ENCODE peak calls at places on chromosomes 16 and 17, in five cellular contexts. One of them, this sample, is unnamed.

GRCh38 chr16:49937886-49938285 is 82.0 kb upstream of the ZNF423 start:
- DNase-seq in progenitor cell of endocrine pancreas: no peak
- DNase-seq in fibroblast of villous mesenchyme: no peak
- DNase-seq in Panc1: no peak
- DNase-seq in GM12865: no peak
- DNase-seq in this sample: no peak

GRCh38 chr16:77457046-77457445 is 22.2 kb upstream of the ADAMTS18 start:
- DNase-seq in progenitor cell of endocrine pancreas: no peak
- DNase-seq in fibroblast of villous mesenchyme: no peak
- DNase-seq in Panc1: no peak
- DNase-seq in GM12865: no peak
- DNase-seq in this sample: no peak

GRCh38 chr17:57553525-57553924 is 191.6 kb downstream of the CCDC182 start:
- DNase-seq in progenitor cell of endocrine pancreas: no peak
- DNase-seq in fibroblast of villous mesenchyme: peak; percentile 91
- DNase-seq in Panc1: no peak
- DNase-seq in GM12865: no peak
- DNase-seq in this sample: no peak

GRCh38 chr17:57284984-57285646 is 28.8 kb downstream of the MSI2 start:
- DNase-seq in progenitor cell of endocrine pancreas: no peak
- DNase-seq in fibroblast of villous mesenchyme: no peak
- DNase-seq in Panc1: no peak
- DNase-seq in GM12865: peak; percentile 63
- DNase-seq in this sample: peak; percentile 58

GRCh38 chr17:16419929-16420271 is 4.5 kb downstream of the TRPV2 start:
- DNase-seq in progenitor cell of endocrine pancreas: no peak
- DNase-seq in fibroblast of villous mesenchyme: peak; percentile 84
- DNase-seq in Panc1: no peak
- DNase-seq in GM12865: peak; percentile 71
- DNase-seq in this sample: peak; percentile 18

GRCh38 chr17:80796430-80796861 is 195.2 kb upstream of the CHMP6 start:
- DNase-seq in progenitor cell of endocrine pancreas: no peak
- DNase-seq in fibroblast of villous mesenchyme: no peak
- DNase-seq in Panc1: no peak
- DNase-seq in GM12865: no peak
- DNase-seq in this sample: no peak

GRCh38 chr16:53282975-53283946 is 151.0 kb upstream of the RBL2 start:
- DNase-seq in progenitor cell of endocrine pancreas: no peak
- DNase-seq in fibroblast of villous mesenchyme: peak; percentile 44
- DNase-seq in Panc1: peak; percentile 13
- DNase-seq in GM12865: peak; percentile 20
- DNase-seq in this sample: no peak

GRCh38 chr17:77622627-77623026 is 335.9 kb upstream of the TNRC6C start:
- DNase-seq in progenitor cell of endocrine pancreas: no peak
- DNase-seq in fibroblast of villous mesenchyme: no peak
- DNase-seq in Panc1: no peak
- DNase-seq in GM12865: no peak
- DNase-seq in this sample: no peak

GRCh38 chr17:29575511-29576213 is 7.2 kb downstream of the TP53I13 start:
- DNase-seq in progenitor cell of endocrine pancreas: no peak
- DNase-seq in fibroblast of villous mesenchyme: no peak
- DNase-seq in Panc1: no peak
- DNase-seq in GM12865: no peak
- DNase-seq in this sample: no peak

GRCh38 chr17:16352838-16353701 is at the start of gene CENPV:
- DNase-seq in progenitor cell of endocrine pancreas: peak; percentile 63
- DNase-seq in fibroblast of villous mesenchyme: peak; percentile 40
- DNase-seq in Panc1: no peak
- DNase-seq in GM12865: peak; percentile 76
- DNase-seq in this sample: peak; percentile 88

GRCh38 chr16:25256821-25257503 is 683 bp downstream of the ZKSCAN2 start:
- DNase-seq in progenitor cell of endocrine pancreas: peak; percentile 13
- DNase-seq in fibroblast of villous mesenchyme: peak; percentile 10
- DNase-seq in Panc1: peak; percentile 27
- DNase-seq in GM12865: no peak
- DNase-seq in this sample: peak; percentile 28
- TF ChIP-seq CTCF in progenitor cell of endocrine pancreas: peak; percentile 33
- TF ChIP-seq CTCF in fibroblast of villous mesenchyme: peak; percentile 12
- TF ChIP-seq CTCF in Panc1: no peak
- TF ChIP-seq CTCF in GM12865: no peak
- TF ChIP-seq CTCF in this sample: no peak

GRCh38 chr16:80319181-80319580 is 221.6 kb upstream of the DYNLRB2 start:
- DNase-seq in progenitor cell of endocrine pancreas: no peak
- DNase-seq in fibroblast of villous mesenchyme: no peak
- DNase-seq in Panc1: no peak
- DNase-seq in GM12865: peak; percentile 15
- DNase-seq in this sample: no peak
- TF ChIP-seq CTCF in progenitor cell of endocrine pancreas: no peak
- TF ChIP-seq CTCF in fibroblast of villous mesenchyme: peak; percentile 12
- TF ChIP-seq CTCF in Panc1: no peak
- TF ChIP-seq CTCF in GM12865: peak; percentile 14
- TF ChIP-seq CTCF in this sample: no peak

DNA sequence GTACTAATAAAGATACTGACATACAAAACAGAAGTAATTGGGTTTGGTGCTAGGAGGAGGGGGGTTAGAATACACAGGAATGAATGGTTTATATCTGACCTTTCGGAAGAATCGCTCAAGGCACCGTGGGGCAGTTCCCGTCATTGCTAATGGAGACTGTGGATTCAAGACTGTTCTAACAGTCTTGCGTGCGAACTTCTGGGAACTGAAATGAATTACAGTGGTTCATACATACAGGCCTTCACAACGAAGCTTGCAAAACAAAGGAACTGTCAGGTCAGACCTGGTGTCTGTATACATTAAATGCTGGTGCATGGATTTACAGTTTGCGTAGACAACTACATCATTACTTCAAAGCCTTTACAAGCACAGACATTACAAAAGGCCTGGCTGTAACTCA is 983.9 kb downstream of the CDH11 start:
- DNase-seq in progenitor cell of endocrine pancreas: no peak
- DNase-seq in fibroblast of villous mesenchyme: no peak
- DNase-seq in Panc1: no peak
- DNase-seq in GM12865: no peak
- DNase-seq in this sample: no peak
- TF ChIP-seq CTCF in progenitor cell of endocrine pancreas: no peak
- TF ChIP-seq CTCF in fibroblast of villous mesenchyme: no peak
- TF ChIP-seq CTCF in Panc1: no peak
- TF ChIP-seq CTCF in GM12865: no peak
- TF ChIP-seq CTCF in this sample: no peak

GRCh38 chr16:46914556-46915201 is 30.5 kb downstream of the GPT2 start:
- DNase-seq in progenitor cell of endocrine pancreas: no peak
- DNase-seq in fibroblast of villous mesenchyme: no peak
- DNase-seq in Panc1: no peak
- DNase-seq in GM12865: no peak
- DNase-seq in this sample: no peak

GRCh38 chr16:46911038-46911437 is 26.9 kb downstream of the GPT2 start:
- DNase-seq in progenitor cell of endocrine pancreas: no peak
- DNase-seq in fibroblast of villous mesenchyme: no peak
- DNase-seq in Panc1: no peak
- DNase-seq in GM12865: peak; percentile 61
- DNase-seq in this sample: peak; percentile 71

GRCh38 chr16:46915483-46916025 is 31.4 kb downstream of the GPT2 start:
- DNase-seq in progenitor cell of endocrine pancreas: no peak
- DNase-seq in fibroblast of villous mesenchyme: no peak
- DNase-seq in Panc1: no peak
- DNase-seq in GM12865: no peak
- DNase-seq in this sample: no peak

GRCh38 chr16:46908540-46909372 is 24.6 kb downstream of the GPT2 start:
- DNase-seq in progenitor cell of endocrine pancreas: peak; percentile 66
- DNase-seq in fibroblast of villous mesenchyme: peak; percentile 73
- DNase-seq in Panc1: peak; percentile 27
- DNase-seq in GM12865: peak; percentile 73
- DNase-seq in this sample: peak; percentile 62

GRCh38 chr16:46911650-46912049 is 27.5 kb downstream of the GPT2 start:
- DNase-seq in progenitor cell of endocrine pancreas: no peak
- DNase-seq in fibroblast of villous mesenchyme: no peak
- DNase-seq in Panc1: no peak
- DNase-seq in GM12865: no peak
- DNase-seq in this sample: no peak
- TF ChIP-seq CTCF in progenitor cell of endocrine pancreas: no peak
- TF ChIP-seq CTCF in fibroblast of villous mesenchyme: no peak
- TF ChIP-seq CTCF in Panc1: no peak
- TF ChIP-seq CTCF in GM12865: no peak
- TF ChIP-seq CTCF in this sample: no peak

DNA sequence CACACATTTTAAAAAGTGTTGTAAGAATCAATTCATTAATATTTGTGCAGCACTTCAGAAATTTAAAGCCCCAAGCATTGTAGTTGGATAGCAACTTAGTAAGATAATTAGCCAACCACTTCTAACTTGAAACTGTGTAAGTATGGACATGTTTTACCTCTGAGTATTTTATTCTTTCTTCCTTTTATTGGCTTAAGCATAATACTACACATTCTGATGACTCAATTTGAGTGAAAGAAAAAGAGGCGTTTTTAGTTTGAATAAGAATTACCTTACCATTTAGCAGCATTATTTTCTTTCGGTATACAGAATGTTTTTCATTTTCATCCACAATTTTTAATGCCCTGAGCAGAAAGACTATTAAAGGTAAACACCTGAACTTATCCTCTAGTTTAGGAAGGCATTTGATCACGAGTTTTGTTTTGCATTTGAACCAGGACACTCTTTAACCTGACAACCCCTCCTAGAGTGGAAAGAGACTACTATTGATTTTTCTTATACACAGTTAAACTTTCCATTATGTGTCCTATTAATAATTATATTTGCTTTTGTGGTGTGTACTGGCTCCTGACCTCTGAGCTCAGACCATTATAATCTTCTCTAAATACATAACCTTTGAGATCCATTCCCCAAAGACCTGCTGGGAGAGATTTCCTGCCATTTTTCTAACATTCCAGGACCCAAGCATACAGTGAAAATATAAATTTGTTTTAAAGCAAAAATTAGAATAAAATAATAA is 9.2 kb downstream of the NACA2 start:
- DNase-seq in progenitor cell of endocrine pancreas: no peak
- DNase-seq in fibroblast of villous mesenchyme: no peak
- DNase-seq in Panc1: no peak
- DNase-seq in GM12865: no peak
- DNase-seq in this sample: no peak
- TF ChIP-seq CTCF in progenitor cell of endocrine pancreas: no peak
- TF ChIP-seq CTCF in fibroblast of villous mesenchyme: no peak
- TF ChIP-seq CTCF in Panc1: no peak
- TF ChIP-seq CTCF in GM12865: no peak
- TF ChIP-seq CTCF in this sample: no peak

This sample was measured in GM13977.